ENCODE peak calls at places on chromosomes 11 and 22, in eight cellular contexts. L is kidney; J is IMR-90; V is Panc1; R is body of pancreas; D is upper lobe of right lung; P is naive thymus-derived CD4-positive, alpha-beta T cell; A is aorta. K is an unnamed sample. For H3K36me3, the result is how much of the 10 kb centered on the place peaks cover.

GRCh38 chr11:121889168-121889567 is 226.8 kb downstream of the BLID start:
- DNase-seq in L (no peak), J (peak), V (no peak), R (no peak), D (no peak), P (no peak), A (no peak), K (no peak)

GRCh38 chr22:44994399-44995281 is 15.2 kb downstream of the PHF21B start:
- DNase-seq in L (no peak), J (no peak), V (no peak), R (no peak), D (no peak), P (no peak), A (no peak), K (no peak)

GRCh38 chr11:34394771-34395300 is 37.0 kb upstream of the ABTB2 start:
- DNase-seq in L (no peak), J (no peak), V (no peak), R (no peak), D (no peak), P (no peak), A (no peak), K (no peak)

GRCh38 chr11:83335446-83336070 is 49.4 kb upstream of the CCDC90B start:
- DNase-seq in L (no peak), J (no peak), V (no peak), R (no peak), D (no peak), P (no peak), A (no peak), K (no peak)

GRCh38 chr11:36364551-36364950 is 68.5 kb downstream of the PRR5L start:
- DNase-seq in L (no peak), J (no peak), V (no peak), R (no peak), D (no peak), P (no peak), A (no peak), K (no peak)

GRCh38 chr11:27201454-27202302 is 161.1 kb downstream of the BBOX1 start:
- DNase-seq in L (peak), J (peak), V (peak), R (peak), D (no peak), P (no peak), A (peak), K (no peak)

GRCh38 chr11:14503023-14503422 is 3.4 kb upstream of the COPB1 start:
- DNase-seq in L (no peak), J (peak), V (no peak), R (no peak), D (no peak), P (no peak), A (no peak), K (no peak)

GRCh38 chr11:61904539-61905048 is 12.8 kb downstream of the RAB3IL1 start:
- DNase-seq in L (peak), J (no peak), V (no peak), R (peak), D (peak), P (no peak), A (no peak), K (peak)

GRCh38 chr11:17765381-17766359 is 31.1 kb downstream of the KCNC1 start:
- DNase-seq in L (peak), J (peak), V (no peak), R (no peak), D (peak), P (no peak), A (no peak), K (peak)

GRCh38 chr22:21606775-21607174 is 23.0 kb downstream of the YDJC start:
- DNase-seq in L (no peak), J (no peak), V (no peak), R (no peak), D (no peak), P (no peak), A (no peak), K (no peak)

GRCh38 chr22:43343262-43343988 is at the start of gene SCUBE1:
- DNase-seq in L (peak), J (no peak), V (no peak), R (peak), D (peak), P (no peak), A (peak), K (peak)

GRCh38 chr11:66082936-66083698 is 13.0 kb downstream of the PACS1 start:
- DNase-seq in L (no peak), J (no peak), V (no peak), R (peak), D (no peak), P (no peak), A (no peak), K (no peak)

GRCh38 chr11:86440305-86440716 is 65.6 kb downstream of the CCDC81 start:
- DNase-seq in L (no peak), J (peak), V (no peak), R (no peak), D (no peak), P (no peak), A (peak), K (no peak)

GRCh38 chr11:11798586-11799438 is 43.0 kb upstream of the USP47 start:
- DNase-seq in L (peak), J (peak), V (no peak), R (peak), D (peak), P (peak), A (peak), K (peak)

GRCh38 chr11:130706572-130706971 is 209.7 kb downstream of the SNX19 start:
- DNase-seq in L (no peak), J (peak), V (no peak), R (no peak), D (no peak), P (no peak), A (no peak), K (no peak)

GRCh38 chr11:64970731-64971151 is 1.2 kb downstream of the MAJIN start:
- DNase-seq in L (no peak), J (no peak), V (no peak), R (peak), D (no peak), P (no peak), A (no peak), K (no peak)

GRCh38 chr11:124722176-124722575 is 17.6 kb upstream of the NRGN start:
- DNase-seq in L (no peak), J (no peak), V (no peak), R (no peak), D (no peak), P (no peak), A (no peak), K (no peak)

GRCh38 chr11:70894566-70894965 is 357.8 kb downstream of the SHANK2 start:
- DNase-seq in L (peak), J (no peak), V (no peak), R (no peak), D (peak), P (no peak), A (no peak), K (no peak)

GRCh38 chr11:91804057-91804456 is 420.6 kb upstream of the FAT3 start:
- DNase-seq in L (no peak), J (no peak), V (no peak), R (no peak), D (no peak), P (no peak), A (no peak), K (peak)

GRCh38 chr11:130813196-130813595 is 103.1 kb downstream of the SNX19 start:
- DNase-seq in L (no peak), J (no peak), V (no peak), R (no peak), D (no peak), P (no peak), A (no peak), K (no peak)

GRCh38 chr11:36945384-36945783 is 347.3 kb upstream of the RAG2 start:
- DNase-seq in L (no peak), J (peak), V (no peak), R (no peak), D (no peak), P (no peak), A (no peak), K (no peak)

GRCh38 chr11:285021-285893 is 3.7 kb upstream of the PGGHG start:
- DNase-seq in L (peak), J (no peak), V (no peak), R (no peak), D (peak), P (no peak), A (no peak), K (no peak)

GRCh38 chr11:76074178-76075112 is 131.9 kb downstream of the WNT11 start:
- DNase-seq in L (no peak), J (peak), V (no peak), R (no peak), D (no peak), P (no peak), A (no peak), K (no peak)

GRCh38 chr22:49530671-49531532 is 296.8 kb downstream of the BRD1 start:
- DNase-seq in L (peak), J (no peak), V (no peak), R (no peak), D (no peak), P (no peak), A (no peak), K (no peak)

GRCh38 chr11:70579376-70579955 is 181.1 kb downstream of the CTTN start:
- DNase-seq in L (no peak), J (no peak), V (no peak), R (no peak), D (peak), P (no peak), A (no peak), K (no peak)

GRCh38 chr11:115279831-115280761 is 224.1 kb downstream of the CADM1 start:
- DNase-seq in L (no peak), J (peak), V (no peak), R (no peak), D (no peak), P (no peak), A (no peak), K (no peak)

GRCh38 chr11:19871531-19871930 is 158.9 kb downstream of the NAV2 start:
- DNase-seq in L (no peak), J (no peak), V (no peak), R (no peak), D (no peak), P (no peak), A (no peak), K (no peak)
- H3K36me3 ChIP-seq in L (under half), J (under half), V (under half), R (under half), D (under half), P (under half), A (under half), K (under half)

GRCh38 chr11:3216027-3216525 is 2.5 kb downstream of the MRGPRG start:
- DNase-seq in L (no peak), J (no peak), V (no peak), R (no peak), D (no peak), P (no peak), A (peak), K (no peak)
- H3K36me3 ChIP-seq in L (under half), J (under half), V (under half), R (under half), D (under half), P (under half), A (under half), K (under half)

DNA sequence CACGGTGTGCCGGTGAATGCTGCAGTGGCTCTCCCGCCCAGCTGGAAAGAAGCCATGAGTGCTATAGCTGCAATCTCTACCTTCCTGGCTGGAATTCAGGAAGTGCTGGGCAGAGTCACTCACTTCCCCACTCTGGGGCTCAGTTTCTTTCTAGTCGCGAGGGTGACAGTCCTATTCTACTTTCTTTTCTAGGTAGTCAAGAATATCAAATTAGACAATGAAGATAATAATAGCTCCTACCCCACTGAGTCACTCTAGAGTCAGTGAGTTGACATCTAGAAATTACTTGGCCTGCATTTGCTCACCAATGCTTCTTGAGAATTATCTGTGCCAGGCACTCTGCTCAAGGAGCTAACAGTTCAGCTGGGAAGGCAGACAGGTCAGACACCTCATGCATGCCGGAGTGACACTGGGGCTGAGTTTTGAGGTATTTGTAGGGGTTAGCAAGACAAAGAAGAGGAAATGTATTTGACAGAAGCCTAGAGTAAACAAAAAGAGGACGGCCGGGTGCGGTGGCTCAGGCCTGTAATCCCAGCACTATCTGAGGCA is 3.2 kb downstream of the CENPM start:
- DNase-seq in L (no peak), J (peak), V (no peak), R (no peak), D (no peak), P (no peak), A (no peak), K (no peak)
- H3K36me3 ChIP-seq in L (under half), J (under half), V (under half), R (under half), D (under half), P (under half), A (under half), K (under half)

GRCh38 chr11:1481483-1481825 is 5.1 kb downstream of the MOB2 start:
- DNase-seq in L (no peak), J (no peak), V (no peak), R (peak), D (no peak), P (no peak), A (peak), K (peak)

GRCh38 chr11:1479678-1480118 is 6.9 kb downstream of the MOB2 start:
- DNase-seq in L (no peak), J (no peak), V (no peak), R (no peak), D (peak), P (no peak), A (peak), K (no peak)

GRCh38 chr11:1480555-1481482 is 5.8 kb downstream of the MOB2 start:
- DNase-seq in L (peak), J (no peak), V (no peak), R (peak), D (peak), P (no peak), A (peak), K (no peak)

GRCh38 chr11:1479006-1479677 is 7.4 kb downstream of the MOB2 start:
- DNase-seq in L (no peak), J (no peak), V (no peak), R (peak), D (peak), P (no peak), A (peak), K (no peak)

DNA sequence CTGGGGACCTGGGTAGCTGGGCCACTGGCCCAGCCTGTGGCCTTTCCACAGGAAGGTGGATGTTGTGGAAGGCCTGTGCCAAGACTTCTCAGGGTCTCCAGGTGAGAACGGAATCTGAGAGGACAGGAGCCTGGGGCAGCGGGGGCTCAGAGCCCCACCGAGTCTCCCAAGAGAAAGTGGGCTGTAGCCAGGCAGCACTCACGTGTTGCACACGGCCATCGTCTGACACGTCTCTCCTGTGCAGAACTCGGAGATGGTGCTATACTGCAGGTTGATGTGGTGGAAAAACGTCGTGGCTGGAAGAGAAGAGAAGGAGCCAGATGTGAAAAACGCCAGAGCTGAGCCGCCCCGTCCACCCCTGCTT is 6.4 kb downstream of the MOB2 start:
- DNase-seq in L (no peak), J (no peak), V (no peak), R (peak), D (peak), P (no peak), A (peak), K (no peak)
- H3K36me3 ChIP-seq in L (under half), J (under half), V (under half), R (under half), D (under half), P (half or more), A (under half), K (under half)

GRCh38 chr22:46350646-46351045 is 15.1 kb downstream of the TRMU start:
- DNase-seq in L (peak), J (no peak), V (no peak), R (no peak), D (no peak), P (no peak), A (peak), K (no peak)
- H3K36me3 ChIP-seq in L (half or more), J (half or more), V (under half), R (under half), D (half or more), P (half or more), A (under half), K (under half)

DNA sequence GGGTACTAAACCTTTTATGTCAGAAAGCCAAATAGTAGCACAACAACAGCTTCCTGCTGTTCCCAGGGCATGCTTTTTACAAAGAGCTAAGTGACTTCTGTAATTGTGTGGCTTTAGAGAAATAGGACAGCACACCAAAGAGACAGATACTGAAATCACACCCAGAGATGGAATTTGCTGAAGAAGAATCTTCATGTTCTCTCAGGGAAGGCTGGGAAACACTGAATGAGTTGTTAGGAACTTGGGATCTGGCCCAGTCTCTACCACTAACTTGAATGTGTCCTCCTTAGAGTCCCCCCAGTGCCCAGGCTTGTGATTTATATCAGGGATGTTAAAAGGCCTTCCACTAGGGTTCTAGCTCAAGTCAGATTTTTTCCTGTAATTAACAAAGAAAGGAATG is 175.2 kb downstream of the DBX1 start:
- DNase-seq in L (no peak), J (no peak), V (no peak), R (no peak), D (no peak), P (no peak), A (no peak), K (no peak)
- H3K36me3 ChIP-seq in L (under half), J (under half), V (under half), R (under half), D (under half), P (under half), A (under half), K (under half)

K was measured in neural progenitor cell.